ENCODE peak calls at places on chromosome 16, in ten cellular contexts. L is tibial artery, P is A549, N is heart right ventricle, Z is substantia nigra, C is psoas muscle, V is heart left ventricle, S is uterus, J is iPS DF 6.9, G is ovary. O is an unnamed sample.

GRCh38 chr16:54288592-54289241 is 2.1 kb upstream of the IRX3 start:
- DNase-seq in L (no peak), P (no peak), N (no peak), Z (no peak), C (no peak), V (no peak), S (no peak), J (no peak), G (no peak), O (peak)

GRCh38 chr16:4529085-4530060 is 9.2 kb downstream of the CDIP1 start:
- DNase-seq in L (no peak), P (no peak), N (no peak), Z (no peak), C (no peak), V (no peak), S (no peak), J (no peak), G (no peak), O (no peak)

GRCh38 chr16:1534021-1535020 is 855 bp downstream of the TMEM204 start:
- DNase-seq in L (no peak), P (no peak), N (peak), Z (no peak), C (peak), V (no peak), S (peak), J (no peak), G (peak), O (peak)

GRCh38 chr16:70422543-70422942 is 16.4 kb downstream of the ST3GAL2 start:
- DNase-seq in L (no peak), P (no peak), N (no peak), Z (no peak), C (no peak), V (no peak), S (no peak), J (no peak), G (no peak), O (no peak)

GRCh38 chr16:70737377-70738082 is 51.7 kb upstream of the MTSS2 start:
- DNase-seq in L (peak), P (no peak), N (peak), Z (no peak), C (peak), V (peak), S (peak), J (no peak), G (peak), O (peak)

GRCh38 chr16:14362774-14363371 is 267.2 kb downstream of the PARN start:
- DNase-seq in L (no peak), P (no peak), N (no peak), Z (no peak), C (no peak), V (no peak), S (no peak), J (no peak), G (no peak), O (no peak)

GRCh38 chr16:66862023-66862520 is 17.9 kb downstream of the CA7 start:
- DNase-seq in L (no peak), P (no peak), N (no peak), Z (no peak), C (no peak), V (no peak), S (no peak), J (no peak), G (no peak), O (no peak)

GRCh38 chr16:9092963-9093477 is 1.6 kb downstream of the HAPSTR1 start:
- DNase-seq in L (peak), P (no peak), N (peak), Z (no peak), C (peak), V (peak), S (peak), J (no peak), G (peak), O (peak)

GRCh38 chr16:24670623-24671454 is 58.6 kb upstream of the TNRC6A start:
- DNase-seq in L (peak), P (peak), N (peak), Z (peak), C (peak), V (peak), S (peak), J (no peak), G (peak), O (no peak)

GRCh38 chr16:30600929-30601328 is 9.3 kb downstream of the ZNF689 start:
- DNase-seq in L (no peak), P (no peak), N (no peak), Z (no peak), C (no peak), V (no peak), S (no peak), J (no peak), G (no peak), O (no peak)

GRCh38 chr16:53900678-53901077 is 196.7 kb downstream of the FTO start:
- DNase-seq in L (no peak), P (no peak), N (no peak), Z (no peak), C (no peak), V (no peak), S (no peak), J (no peak), G (no peak), O (no peak)

GRCh38 chr16:80824623-80825364 is 20.4 kb upstream of the CDYL2 start:
- DNase-seq in L (peak), P (peak), N (no peak), Z (no peak), C (no peak), V (no peak), S (no peak), J (no peak), G (no peak), O (no peak)

GRCh38 chr16:81514568-81515258 is 70.1 kb downstream of the CMIP start:
- DNase-seq in L (no peak), P (no peak), N (no peak), Z (no peak), C (peak), V (no peak), S (no peak), J (no peak), G (no peak), O (no peak)

GRCh38 chr16:87138868-87139267 is 178.3 kb downstream of the C16orf95 start:
- DNase-seq in L (no peak), P (no peak), N (no peak), Z (no peak), C (no peak), V (no peak), S (no peak), J (no peak), G (no peak), O (no peak)

GRCh38 chr16:66248096-66248495 is 118.4 kb upstream of the CDH5 start:
- DNase-seq in L (peak), P (no peak), N (peak), Z (no peak), C (peak), V (peak), S (peak), J (no peak), G (peak), O (no peak)

GRCh38 chr16:76243620-76244019 is 33.6 kb upstream of the CNTNAP4 start:
- DNase-seq in L (no peak), P (no peak), N (no peak), Z (no peak), C (no peak), V (no peak), S (no peak), J (no peak), G (no peak), O (no peak)

GRCh38 chr16:59394526-59394925 is 660.4 kb upstream of the GOT2 start:
- DNase-seq in L (no peak), P (no peak), N (no peak), Z (no peak), C (no peak), V (no peak), S (no peak), J (no peak), G (no peak), O (no peak)

GRCh38 chr16:87145181-87146176 is 171.7 kb downstream of the C16orf95 start:
- DNase-seq in L (no peak), P (no peak), N (no peak), Z (no peak), C (no peak), V (no peak), S (no peak), J (no peak), G (no peak), O (no peak)

GRCh38 chr16:59168715-59169114 is 434.6 kb upstream of the GOT2 start:
- DNase-seq in L (no peak), P (no peak), N (no peak), Z (no peak), C (no peak), V (no peak), S (no peak), J (no peak), G (no peak), O (no peak)

GRCh38 chr16:65305588-65305987 is 183.7 kb upstream of the CDH11 start:
- DNase-seq in L (no peak), P (no peak), N (no peak), Z (no peak), C (no peak), V (no peak), S (no peak), J (no peak), G (no peak), O (no peak)

GRCh38 chr16:55434000-55434399 is 45.0 kb upstream of the MMP2 start:
- DNase-seq in L (no peak), P (no peak), N (no peak), Z (no peak), C (no peak), V (no peak), S (no peak), J (no peak), G (no peak), O (no peak)

GRCh38 chr16:64362193-64362592 is 759.7 kb downstream of the CDH11 start:
- DNase-seq in L (no peak), P (no peak), N (no peak), Z (no peak), C (no peak), V (no peak), S (no peak), J (no peak), G (no peak), O (no peak)

GRCh38 chr16:23140082-23140481 is 9.2 kb downstream of the USP31 start:
- DNase-seq in L (no peak), P (no peak), N (no peak), Z (no peak), C (no peak), V (no peak), S (no peak), J (no peak), G (no peak), O (no peak)
- H3K27ac ChIP-seq in L (no peak), P (no peak), N (no peak), Z (peak), C (no peak), V (no peak), S (peak), J (no peak), G (no peak), O (no peak)

GRCh38 chr16:12170103-12171025 is 193.8 kb downstream of the SNX29 start:
- DNase-seq in L (no peak), P (no peak), N (no peak), Z (no peak), C (no peak), V (no peak), S (peak), J (no peak), G (no peak), O (no peak)
- H3K27ac ChIP-seq in L (no peak), P (no peak), N (no peak), Z (no peak), C (no peak), V (no peak), S (peak), J (no peak), G (no peak), O (no peak)

DNA sequence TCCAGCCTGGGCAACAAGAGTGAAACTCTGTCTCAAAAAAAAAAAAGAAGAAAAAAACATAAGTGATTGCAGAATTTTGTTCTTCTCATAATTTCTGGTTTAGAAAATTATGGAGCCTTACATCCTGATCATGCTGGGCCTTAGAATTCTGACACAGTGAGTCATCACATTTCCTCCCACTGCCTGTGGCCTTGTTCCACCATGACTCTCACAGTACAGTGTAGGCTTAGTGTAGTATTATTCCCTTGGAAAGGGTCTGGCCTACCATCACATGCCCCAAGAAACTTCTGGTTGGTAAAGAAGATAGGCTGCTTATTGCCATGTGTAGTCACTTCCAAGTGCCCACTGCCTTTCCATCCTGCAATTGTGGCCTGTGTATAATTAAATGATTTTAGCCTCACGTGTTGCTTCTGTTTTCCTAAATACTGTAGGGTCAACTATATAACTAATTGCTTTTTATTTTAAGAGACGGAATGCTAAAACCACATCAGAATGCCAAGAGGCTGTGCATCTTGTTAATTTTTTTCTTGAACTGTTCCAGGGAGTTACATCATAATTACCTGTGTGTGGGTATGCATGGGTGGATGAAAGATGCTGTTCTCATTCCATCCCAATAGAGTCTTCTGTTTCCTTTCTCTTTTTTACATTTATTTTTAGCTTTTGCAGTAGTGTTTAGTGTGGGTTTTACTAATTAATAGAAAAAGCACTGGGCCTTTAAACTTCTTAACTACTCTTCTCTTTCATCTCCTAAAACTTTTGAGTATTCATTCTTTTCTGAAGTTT is 25.9 kb downstream of the OGFOD1 start:
- DNase-seq in L (no peak), P (peak), N (no peak), Z (no peak), C (no peak), V (no peak), S (no peak), J (no peak), G (no peak), O (no peak)
- H3K27ac ChIP-seq in L (no peak), P (peak), N (no peak), Z (peak), C (peak), V (no peak), S (no peak), J (no peak), G (no peak), O (peak)

GRCh38 chr16:77833906-77834599 is 45.7 kb downstream of the VAT1L start:
- DNase-seq in L (no peak), P (no peak), N (no peak), Z (no peak), C (no peak), V (no peak), S (no peak), J (no peak), G (no peak), O (no peak)
- H3K27ac ChIP-seq in L (no peak), P (no peak), N (no peak), Z (no peak), C (no peak), V (no peak), S (no peak), J (peak), G (no peak), O (no peak)

GRCh38 chr16:68385371-68385770 is 62.9 kb downstream of the SMPD3 start:
- DNase-seq in L (no peak), P (no peak), N (no peak), Z (no peak), C (no peak), V (no peak), S (no peak), J (no peak), G (no peak), O (no peak)

GRCh38 chr16:68382296-68382718 is 66.0 kb downstream of the SMPD3 start:
- DNase-seq in L (no peak), P (peak), N (no peak), Z (no peak), C (no peak), V (no peak), S (no peak), J (no peak), G (no peak), O (peak)

GRCh38 chr16:68383858-68384257 is 64.5 kb downstream of the SMPD3 start:
- DNase-seq in L (no peak), P (no peak), N (no peak), Z (no peak), C (no peak), V (no peak), S (no peak), J (no peak), G (no peak), O (peak)

GRCh38 chr16:68386628-68387027 is 61.7 kb downstream of the SMPD3 start:
- DNase-seq in L (no peak), P (no peak), N (no peak), Z (no peak), C (no peak), V (no peak), S (no peak), J (no peak), G (no peak), O (peak)

GRCh38 chr16:68384293-68385255 is 63.7 kb downstream of the SMPD3 start:
- DNase-seq in L (no peak), P (no peak), N (no peak), Z (no peak), C (no peak), V (no peak), S (no peak), J (no peak), G (no peak), O (no peak)
- H3K27ac ChIP-seq in L (no peak), P (no peak), N (no peak), Z (no peak), C (no peak), V (no peak), S (no peak), J (no peak), G (no peak), O (no peak)

DNA sequence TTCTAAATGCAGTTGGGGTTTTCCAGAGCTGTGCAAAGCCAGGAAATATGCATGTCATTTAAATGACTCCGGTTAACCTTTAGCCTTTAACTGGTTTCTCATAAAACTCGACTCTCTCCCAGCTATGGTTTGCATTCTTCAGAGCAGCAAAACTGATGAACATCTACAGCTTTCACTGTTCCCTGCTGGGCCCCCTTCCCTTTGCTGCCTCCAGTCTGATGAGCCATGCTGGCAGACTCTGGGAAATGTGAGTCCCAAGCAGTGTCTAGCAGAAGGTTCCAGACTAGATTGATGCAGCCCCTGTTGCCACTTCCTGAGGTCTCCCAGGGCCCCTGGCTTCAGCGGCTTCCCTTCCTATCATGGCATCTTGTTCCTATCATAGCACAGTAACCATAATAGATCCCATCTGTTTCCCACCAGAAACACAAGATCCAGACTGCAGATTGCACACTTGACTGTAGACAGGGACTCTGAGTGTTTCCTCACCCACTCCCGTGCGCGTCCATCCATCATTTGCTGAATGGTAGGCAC is 135.4 kb downstream of the CLEC16A start:
- DNase-seq in L (no peak), P (no peak), N (no peak), Z (no peak), C (no peak), V (no peak), S (peak), J (no peak), G (no peak), O (no peak)
- H3K27ac ChIP-seq in L (peak), P (no peak), N (no peak), Z (no peak), C (no peak), V (no peak), S (peak), J (no peak), G (no peak), O (no peak)

DNA sequence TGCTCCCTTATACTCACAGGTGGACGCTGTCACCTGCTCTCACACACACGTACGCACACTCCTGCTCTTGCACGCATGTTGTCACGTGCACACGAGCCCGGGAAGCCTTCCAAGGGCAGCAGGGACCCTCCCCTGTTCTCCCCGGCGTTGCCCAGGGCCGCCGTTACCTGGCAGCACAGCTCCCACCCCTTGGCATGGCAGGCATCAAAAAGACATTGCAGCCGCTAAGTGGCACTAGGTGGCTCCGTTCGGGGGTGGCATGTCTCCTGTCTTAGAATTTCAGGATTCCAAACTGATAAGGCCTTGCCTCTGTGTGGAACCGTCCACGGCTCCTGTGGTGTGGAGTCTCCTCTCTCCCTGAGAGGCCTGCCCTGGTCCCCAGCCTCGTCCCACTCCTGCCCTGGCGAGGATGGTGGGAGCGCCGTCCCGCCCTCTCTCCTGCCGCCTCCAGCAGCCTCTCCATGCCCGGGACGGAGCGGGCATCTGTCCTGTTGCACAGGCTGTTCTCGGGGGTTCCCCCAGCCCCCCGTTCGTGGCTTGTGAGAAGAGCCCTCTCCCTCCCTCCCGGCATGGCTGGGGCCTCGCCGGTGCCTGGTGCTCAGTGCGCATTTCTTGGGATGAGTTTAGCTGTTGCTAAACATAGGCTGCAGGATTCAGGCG is 126.7 kb upstream of the GSE1 start:
- DNase-seq in L (no peak), P (no peak), N (no peak), Z (no peak), C (no peak), V (no peak), S (no peak), J (no peak), G (no peak), O (no peak)
- H3K27ac ChIP-seq in L (no peak), P (no peak), N (no peak), Z (no peak), C (no peak), V (no peak), S (no peak), J (no peak), G (no peak), O (no peak)

DNA sequence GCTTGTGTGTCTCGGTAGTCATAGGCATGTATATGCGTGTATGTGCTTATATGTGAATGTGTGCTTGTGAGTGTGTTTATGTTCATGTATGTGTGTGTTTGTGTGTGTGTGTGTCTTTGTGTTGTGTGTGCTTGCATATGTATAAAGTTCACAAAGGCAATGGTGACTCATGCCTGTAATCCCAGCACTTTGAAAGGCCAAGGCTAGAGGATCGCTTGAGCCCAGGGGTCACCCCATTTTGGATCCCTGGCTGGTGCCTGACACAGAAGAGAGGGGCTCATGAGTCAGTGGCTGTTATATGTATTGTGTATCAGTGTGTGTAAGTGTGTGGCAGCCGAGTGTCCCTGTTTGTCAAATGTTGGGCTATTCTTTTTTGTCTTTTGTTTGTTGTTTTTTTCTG is 69.3 kb downstream of the ABCC1 start:
- DNase-seq in L (no peak), P (no peak), N (no peak), Z (no peak), C (no peak), V (no peak), S (no peak), J (no peak), G (no peak), O (no peak)
- H3K27ac ChIP-seq in L (peak), P (peak), N (no peak), Z (no peak), C (no peak), V (no peak), S (no peak), J (no peak), G (no peak), O (no peak)

O was measured in left lung.